ENCODE peak calls at places on chromosomes 7 and 10, in six cellular contexts. S is mesenchymal stem cell, F is neuronal stem cell, D is IMR-90, G is mesendoderm, H is trophoblast cell. A is an unnamed sample.

GRCh38 chr10:101562231-101562630 is 25.8 kb downstream of the POLL start:
- DNase-seq in H (no peak), G (no peak), F (no peak), S (no peak), D (no peak), A (no peak)

GRCh38 chr7:159083698-159084068 is 61.0 kb downstream of the VIPR2 start:
- DNase-seq in S (no peak), H (no peak), G (no peak), D (no peak), F (no peak), A (no peak)

GRCh38 chr7:135919071-135919841 is 57.9 kb downstream of the MTPN start:
- DNase-seq in G (no peak), D (no peak), S (no peak), F (no peak), H (no peak), A (no peak)

GRCh38 chr10:60646966-60647796 is 131.1 kb upstream of the CDK1 start:
- DNase-seq in F (peak), H (peak), S (peak), G (peak), D (peak), A (no peak)

GRCh38 chr10:98404571-98405396 is 10.2 kb downstream of the PYROXD2 start:
- DNase-seq in S (peak), G (no peak), H (no peak), F (no peak), D (peak), A (no peak)

GRCh38 chr10:74011762-74012161 is 13.8 kb downstream of the VCL start:
- DNase-seq in D (peak), H (no peak), G (no peak), F (no peak), S (peak), A (no peak)

GRCh38 chr10:119377905-119378736 is 164.4 kb downstream of the RGS10 start:
- DNase-seq in S (no peak), D (no peak), G (no peak), H (no peak), F (no peak), A (no peak)

GRCh38 chr7:159148430-159149395 is 4.0 kb upstream of the VIPR2 start:
- DNase-seq in G (no peak), D (no peak), S (no peak), H (no peak), F (no peak), A (no peak)

GRCh38 chr7:4861673-4862072 is at the start of gene PAPOLB:
- DNase-seq in H (no peak), D (no peak), F (no peak), S (no peak), G (no peak), A (no peak)

GRCh38 chr10:48289652-48290238 is 15.2 kb upstream of the FRMPD2 start:
- DNase-seq in H (peak), G (peak), S (peak), D (peak), F (peak), A (no peak)

GRCh38 chr7:158444501-158445420 is 142.9 kb downstream of the PTPRN2 start:
- DNase-seq in G (no peak), D (no peak), S (no peak), H (no peak), F (no peak), A (no peak)

GRCh38 chr7:90210475-90210874 is 1.1 kb upstream of the STEAP2 start:
- DNase-seq in F (no peak), D (no peak), G (no peak), S (no peak), H (no peak), A (no peak)
- H3K4me3 ChIP-seq in F (no peak), D (no peak), G (no peak), S (no peak), H (no peak), A (peak)

DNA sequence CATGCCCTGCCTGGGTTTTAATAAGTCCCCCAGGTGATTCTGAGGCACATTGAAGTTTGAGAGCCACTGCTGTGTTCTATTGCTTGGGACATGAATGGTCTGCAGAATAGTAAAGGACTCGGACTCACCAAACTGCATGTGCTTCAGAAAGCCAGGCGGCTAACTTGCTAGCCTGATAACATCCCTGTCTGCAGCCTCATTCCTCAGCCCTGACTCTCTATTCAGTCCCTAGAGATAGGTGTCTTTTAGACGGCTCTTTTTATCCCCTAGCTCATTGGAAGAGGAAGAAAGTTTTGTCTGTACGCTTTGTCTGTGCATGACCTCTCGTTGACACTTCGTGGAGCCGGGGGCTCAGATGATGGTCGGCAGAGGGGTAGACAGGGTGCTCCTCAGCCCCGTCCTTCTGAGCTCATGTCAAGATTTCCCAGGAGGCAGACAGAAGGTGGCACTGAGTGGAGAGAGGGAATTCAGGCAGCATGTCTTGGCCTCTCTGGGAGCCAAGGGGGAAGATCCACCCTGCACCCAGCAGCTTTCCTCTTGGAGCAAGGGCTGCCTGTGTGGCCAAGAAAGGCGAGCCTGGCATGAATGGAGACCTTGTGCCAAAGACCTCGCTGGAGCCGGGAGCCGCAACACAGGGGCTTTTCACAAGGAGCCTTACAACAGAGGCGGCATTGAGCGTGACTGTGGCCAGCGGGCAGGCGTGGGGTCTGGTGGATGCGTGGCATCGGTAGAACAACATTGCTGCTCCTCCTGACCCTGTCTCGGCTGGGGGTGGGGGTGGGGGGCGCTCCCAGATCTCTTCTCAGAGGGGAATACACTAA is 51.1 kb upstream of the PODXL start:
- DNase-seq in H (peak), S (no peak), G (peak), D (no peak), F (no peak), A (no peak)
- H2BK5ac ChIP-seq in H (no peak), S (no peak), G (peak), D (no peak), F (peak), A (peak)

GRCh38 chr10:32962541-32962940 is 4.5 kb upstream of the ITGB1 start:
- DNase-seq in G (no peak), S (no peak), D (no peak), F (no peak), H (no peak), A (no peak)
- H3K4me3 ChIP-seq in G (no peak), S (no peak), D (peak), F (no peak), H (no peak), A (no peak)

GRCh38 chr7:151491859-151492258 is 27.8 kb downstream of the RHEB start:
- DNase-seq in F (no peak), S (peak), D (peak), G (peak), H (peak), A (no peak)
- H2BK5ac ChIP-seq in F (no peak), S (no peak), D (peak), G (no peak), H (no peak), A (no peak)

GRCh38 chr7:42511027-42511426 is 274.0 kb upstream of the GLI3 start:
- DNase-seq in H (peak), S (peak), D (no peak), G (peak), F (no peak), A (no peak)
- H3K4me3 ChIP-seq in H (no peak), S (no peak), D (no peak), G (no peak), F (no peak), A (no peak)

GRCh38 chr10:86862373-86862772 is 95.0 kb downstream of the MMRN2 start:
- DNase-seq in F (no peak), H (no peak), S (no peak), D (no peak), G (peak), A (no peak)
- H2BK5ac ChIP-seq in F (no peak), H (no peak), S (no peak), D (no peak), G (peak), A (peak)

DNA sequence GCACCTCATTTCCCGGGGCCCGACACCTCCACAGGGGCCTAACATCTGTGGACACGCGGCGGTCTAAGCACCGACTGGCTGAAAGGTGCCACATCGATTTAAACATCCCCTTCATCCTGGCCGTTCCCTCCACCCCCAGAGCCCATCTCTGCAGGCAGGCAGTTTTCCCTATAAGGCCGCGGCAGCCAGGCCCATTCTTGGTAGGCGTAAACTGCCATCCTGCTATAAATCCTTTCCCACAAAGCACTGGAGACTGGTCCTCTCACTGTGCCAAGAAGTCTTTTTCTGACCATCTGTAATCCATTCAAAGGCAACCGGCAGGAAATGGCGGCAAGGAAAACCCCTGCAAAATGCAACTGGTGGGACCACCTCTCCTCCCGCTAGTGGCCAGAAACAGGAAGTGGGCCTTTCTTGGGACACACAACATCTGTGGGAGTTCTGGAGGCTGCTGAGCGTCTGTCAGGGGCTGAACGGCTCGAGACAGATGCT is 22.4 kb downstream of the ATXN7L1 start:
- DNase-seq in S (peak), D (peak), F (no peak), H (no peak), G (no peak), A (no peak)
- H3K4me3 ChIP-seq in S (no peak), D (no peak), F (no peak), H (no peak), G (no peak), A (no peak)

GRCh38 chr10:110225756-110226554 is 18.6 kb downstream of the MXI1 start:
- DNase-seq in H (peak), S (peak), F (peak), G (peak), D (peak), A (peak)

GRCh38 chr10:110226926-110227641 is 19.7 kb downstream of the MXI1 start:
- DNase-seq in D (peak), S (peak), F (no peak), H (no peak), G (peak), A (no peak)

GRCh38 chr10:110226555-110226925 is 19.1 kb downstream of the MXI1 start:
- DNase-seq in F (peak), G (peak), D (peak), H (peak), S (peak), A (no peak)

GRCh38 chr10:110228066-110228465 is 20.7 kb downstream of the MXI1 start:
- DNase-seq in D (no peak), H (no peak), S (no peak), F (no peak), G (no peak), A (no peak)

DNA sequence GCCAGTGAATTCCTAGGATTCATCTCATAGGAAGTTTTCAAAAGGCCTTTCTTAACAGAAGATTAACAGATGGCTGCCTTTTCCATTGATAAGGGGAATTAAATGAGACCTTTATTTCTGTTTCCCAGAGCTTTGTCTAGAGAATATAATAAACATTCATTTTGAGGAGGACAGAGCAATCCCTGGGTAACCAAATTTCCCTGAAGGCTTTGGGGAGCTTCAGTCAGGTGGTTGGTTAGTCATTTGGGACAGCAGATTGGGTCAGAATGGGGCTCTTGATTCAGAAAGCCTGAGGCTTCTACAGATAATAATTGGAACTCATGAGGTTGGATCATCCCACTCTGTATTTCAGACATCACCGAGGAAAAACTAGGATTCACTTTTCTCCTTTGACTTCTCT is 21.8 kb downstream of the MXI1 start:
- DNase-seq in G (no peak), F (no peak), S (no peak), D (no peak), H (no peak), A (no peak)
- H2BK5ac ChIP-seq in G (no peak), F (no peak), S (no peak), D (no peak), H (no peak), A (no peak)